ENCODE peak calls at places on chromosomes 11 and 22, in eight cellular contexts. R is choroid plexus epithelial cell, K is retinal pigment epithelial cell, N is GM13977, S is body of pancreas, B is WTC11, I is fibroblast of lung, C is upper lobe of right lung. V is an unnamed sample.
A peak's percentile ranks its signal among the peaks of the same experiment; 100 is the strongest.

GRCh38 chr11:67581469-67581868 is 2.1 kb upstream of the GSTP1 start:
- DNase-seq in R (no peak), K (no peak), N (no peak), S (peak; percentile 67), B (peak; percentile 35), I (no peak), C (no peak), V (no peak)

GRCh38 chr11:69947772-69948255 is 128.6 kb upstream of the FGF3 start:
- DNase-seq in R (no peak), K (no peak), N (no peak), S (no peak), B (no peak), I (no peak), C (peak; percentile 38), V (no peak)

GRCh38 chr11:22558638-22559037 is 67.0 kb downstream of the FANCF start:
- DNase-seq in R (peak; percentile 2), K (no peak), N (no peak), S (peak; percentile 16), B (no peak), I (peak; percentile 6), C (no peak), V (no peak)

GRCh38 chr11:47616726-47617416 is 22.7 kb upstream of the C1QTNF4 start:
- DNase-seq in R (peak; percentile 94), K (no peak), N (no peak), S (peak; percentile 27), B (peak; percentile 56), I (peak; percentile 90), C (no peak), V (peak; percentile 55)

GRCh38 chr11:59767212-59767611 is 12.0 kb downstream of the STX3 start:
- DNase-seq in R (peak; percentile 11), K (no peak), N (no peak), S (no peak), B (no peak), I (no peak), C (no peak), V (no peak)

GRCh38 chr22:20138417-20138738 is 6.8 kb downstream of the ZDHHC8 start:
- DNase-seq in R (no peak), K (no peak), N (no peak), S (no peak), B (no peak), I (no peak), C (no peak), V (no peak)

GRCh38 chr11:111325259-111325658 is 26.9 kb downstream of the POU2AF3 start:
- DNase-seq in R (no peak), K (no peak), N (no peak), S (no peak), B (no peak), I (no peak), C (no peak), V (no peak)

GRCh38 chr11:36239636-36240035 is 49.6 kb downstream of the COMMD9 start:
- DNase-seq in R (no peak), K (no peak), N (no peak), S (no peak), B (no peak), I (no peak), C (no peak), V (no peak)

GRCh38 chr11:116775975-116776374 is 3.2 kb upstream of the BUD13 start:
- DNase-seq in R (no peak), K (no peak), N (no peak), S (no peak), B (no peak), I (no peak), C (no peak), V (no peak)

GRCh38 chr22:32643246-32643645 is 158.3 kb upstream of the TIMP3 start:
- DNase-seq in R (no peak), K (no peak), N (no peak), S (no peak), B (no peak), I (no peak), C (no peak), V (no peak)

GRCh38 chr11:13440100-13440855 is 22.7 kb downstream of the BTBD10 start:
- DNase-seq in R (peak; percentile 96), K (peak; percentile 88), N (no peak), S (peak; percentile 34), B (no peak), I (peak; percentile 95), C (no peak), V (no peak)

GRCh38 chr11:112958670-112959069 is 2.5 kb upstream of the NCAM1 start:
- DNase-seq in R (peak; percentile 25), K (no peak), N (no peak), S (no peak), B (no peak), I (peak; percentile 30), C (no peak), V (no peak)

GRCh38 chr22:33082221-33082620 is 24.0 kb upstream of the SYN3 start:
- DNase-seq in R (no peak), K (no peak), N (no peak), S (no peak), B (no peak), I (no peak), C (no peak), V (no peak)

GRCh38 chr11:122786896-122787295 is 51.4 kb upstream of the CRTAM start:
- DNase-seq in R (no peak), K (no peak), N (no peak), S (no peak), B (no peak), I (no peak), C (no peak), V (no peak)

GRCh38 chr22:43090130-43090789 is 1.1 kb upstream of the TTLL1 start:
- DNase-seq in R (peak; percentile 95), K (peak; percentile 39), N (peak; percentile 87), S (peak; percentile 63), B (no peak), I (peak; percentile 86), C (no peak), V (peak; percentile 83)

GRCh38 chr11:123601136-123601535 is 53.3 kb downstream of the SCN3B start:
- DNase-seq in R (peak; percentile 42), K (no peak), N (no peak), S (no peak), B (no peak), I (peak; percentile 29), C (no peak), V (no peak)

GRCh38 chr22:22388055-22388454 is 120.5 kb downstream of the ZNF280B start:
- DNase-seq in R (no peak), K (no peak), N (no peak), S (no peak), B (no peak), I (no peak), C (no peak), V (no peak)

GRCh38 chr11:117944554-117944953 is 15.4 kb upstream of the TMPRSS13 start:
- DNase-seq in R (no peak), K (no peak), N (no peak), S (no peak), B (no peak), I (no peak), C (no peak), V (no peak)

GRCh38 chr11:117942255-117942654 is 13.1 kb upstream of the TMPRSS13 start:
- DNase-seq in R (no peak), K (no peak), N (no peak), S (no peak), B (no peak), I (no peak), C (no peak), V (no peak)

GRCh38 chr11:117946196-117946841 is 17.1 kb upstream of the TMPRSS13 start:
- DNase-seq in R (no peak), K (no peak), N (no peak), S (no peak), B (no peak), I (no peak), C (no peak), V (no peak)

GRCh38 chr11:117946842-117947526 is 17.8 kb upstream of the TMPRSS13 start:
- DNase-seq in R (peak; percentile 91), K (peak; percentile 56), N (peak; percentile 71), S (peak; percentile 87), B (peak; percentile 94), I (peak; percentile 93), C (peak; percentile 92), V (peak; percentile 78)

DNA sequence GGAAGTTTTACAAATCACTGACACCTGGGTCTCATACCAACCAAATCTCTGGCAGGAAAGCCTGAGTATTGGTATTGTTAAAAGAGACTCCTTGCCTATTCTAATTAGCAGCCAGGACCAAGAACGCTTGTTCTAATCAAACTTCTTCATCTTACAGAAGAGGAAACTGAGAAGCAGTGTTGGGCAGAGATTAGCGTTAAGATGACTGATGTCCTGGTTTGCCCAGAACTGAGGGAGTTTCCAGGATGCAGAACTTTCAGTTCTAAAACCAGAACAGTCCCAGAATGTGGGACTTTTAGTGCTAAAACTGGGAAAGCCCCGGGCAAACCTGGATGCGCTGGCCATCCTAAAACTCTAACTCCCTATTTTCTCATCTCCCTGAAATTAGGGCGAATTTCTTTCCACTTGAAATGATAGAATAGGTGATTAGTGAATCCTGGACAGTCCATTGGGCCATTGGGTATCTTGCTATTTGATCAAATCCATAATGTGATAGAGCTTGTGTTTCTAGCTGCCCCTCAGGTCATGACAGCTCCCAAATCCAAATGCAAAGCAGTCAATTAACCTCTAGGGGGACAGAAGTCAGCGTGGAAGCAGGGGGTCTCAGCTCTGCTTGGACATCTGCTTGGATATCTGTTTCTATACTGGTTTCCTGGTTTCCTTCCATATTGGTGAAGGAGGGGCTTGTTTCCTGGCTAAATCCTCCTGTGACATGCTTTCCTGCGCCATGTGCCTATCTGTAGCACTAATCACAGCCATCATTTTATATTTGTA is 16.0 kb upstream of the TMPRSS13 start:
- DNase-seq in R (no peak), K (no peak), N (no peak), S (no peak), B (no peak), I (no peak), C (no peak), V (no peak)
- TF ChIP-seq CTCF in R (peak; percentile 15), K (peak; percentile 17), N (no peak), S (no peak), B (peak; percentile 11), I (no peak), C (peak; percentile 12), V (no peak)

GRCh38 chr11:34327804-34328631 is 29.8 kb downstream of the ABTB2 start:
- DNase-seq in R (no peak), K (no peak), N (no peak), S (peak; percentile 17), B (no peak), I (peak; percentile 61), C (no peak), V (no peak)
- TF ChIP-seq CTCF in R (no peak), K (no peak), N (no peak), S (no peak), B (no peak), I (no peak), C (no peak), V (no peak)

DNA sequence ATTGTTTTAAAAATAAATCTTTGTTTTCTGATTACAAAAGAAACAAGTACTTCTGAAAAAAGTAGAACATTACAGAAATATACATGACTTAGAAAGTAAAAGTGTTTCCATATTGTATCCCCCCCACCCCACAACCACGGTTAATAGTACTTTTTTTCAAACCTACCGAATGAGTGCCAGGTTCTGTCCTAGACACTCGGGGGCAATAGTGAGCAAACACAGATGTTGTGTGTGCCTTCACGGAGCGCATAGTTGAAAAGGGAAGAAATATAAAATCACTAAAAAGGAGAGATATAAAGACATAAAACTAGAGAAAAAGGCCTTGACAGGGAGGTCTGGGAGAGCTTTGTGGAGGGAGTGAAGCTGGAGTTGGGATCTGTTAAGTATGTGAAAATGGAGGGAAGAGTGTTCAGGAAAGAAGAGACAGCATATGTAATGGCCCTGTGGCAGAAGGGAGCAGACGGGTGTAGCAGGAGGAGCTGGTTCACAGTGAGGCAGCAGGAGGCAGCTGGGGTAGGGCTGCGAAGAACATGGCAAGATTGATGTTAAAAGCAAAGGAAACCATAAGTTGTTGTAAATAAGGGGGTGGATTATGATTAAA is 42.1 kb upstream of the ALX4 start:
- DNase-seq in R (peak; percentile 16), K (no peak), N (no peak), S (no peak), B (no peak), I (peak; percentile 1), C (peak; percentile 25), V (no peak)
- TF ChIP-seq CTCF in R (peak; percentile 50), K (peak; percentile 40), N (no peak), S (no peak), B (no peak), I (peak; percentile 21), C (peak; percentile 5), V (no peak)

GRCh38 chr11:121334973-121335711 is 42.6 kb downstream of the SC5D start:
- DNase-seq in R (peak; percentile 40), K (no peak), N (no peak), S (no peak), B (no peak), I (peak; percentile 3), C (no peak), V (no peak)
- TF ChIP-seq CTCF in R (peak; percentile 52), K (peak; percentile 29), N (peak; percentile 14), S (no peak), B (no peak), I (peak; percentile 34), C (no peak), V (no peak)

V was measured in GM13976.